ENCODE peak calls at places on chromosomes 13 and 19, in five cellular contexts. V is astrocyte of the spinal cord; E is mammary epithelial cell; R is stimulated activated CD4-positive, alpha-beta T cell treated with anti-CD3 and anti-CD28 coated beads, Interleukin-2, amount 100 ng/mL, for 24 hours; U is head of caudate nucleus. B is an unnamed sample.

GRCh38 chr19:37221136-37221535 is 3.1 kb downstream of the ZNF383 start:
- DNase-seq in V (no peak), U (no peak), R (no peak), E (peak), B (no peak)

GRCh38 chr13:51361111-51361510 is 21.6 kb downstream of the SERPINE3 start:
- DNase-seq in U (no peak), R (no peak), E (no peak), V (peak), B (no peak)

GRCh38 chr13:73399347-73400216 is 340.8 kb downstream of the KLF5 start:
- DNase-seq in E (peak), R (no peak), V (no peak), U (no peak), B (no peak)

GRCh38 chr13:32940601-32941000 is 75.6 kb upstream of the KL start:
- DNase-seq in R (no peak), E (no peak), U (peak), V (peak), B (no peak)

GRCh38 chr13:23956106-23956505 is 58.8 kb upstream of the C1QTNF9B start:
- DNase-seq in U (no peak), E (peak), V (peak), R (no peak), B (no peak)

GRCh38 chr13:109126973-109127615 is 497.7 kb downstream of the MYO16 start:
- DNase-seq in V (no peak), E (no peak), R (no peak), U (peak), B (no peak)

GRCh38 chr19:3346677-3347353 is 19.6 kb upstream of the NFIC start:
- DNase-seq in E (no peak), V (no peak), U (peak), R (no peak), B (no peak)

GRCh38 chr13:43405457-43405856 is 381.3 kb downstream of the ENOX1 start:
- DNase-seq in U (no peak), E (peak), V (peak), R (no peak), B (no peak)

GRCh38 chr13:28865312-28865711 is 45.2 kb downstream of the MTUS2 start:
- DNase-seq in V (no peak), R (no peak), U (no peak), E (no peak), B (no peak)

GRCh38 chr13:102667911-102668310 is 26.9 kb downstream of the METTL21C start:
- DNase-seq in U (no peak), R (no peak), V (no peak), E (no peak), B (no peak)

B was measured in esophagus muscularis mucosa.